ENCODE peak calls at places on chromosome 21, in ten cellular contexts. Y is adipocyte, T is left ventricle myocardium inferior, J is pancreas, U is lower lobe of right lung, X is neuronal stem cell, K is small intestine, B is stomach, G is neural progenitor cell, M is cardiac muscle cell. C is an unnamed sample.

GRCh38 chr21:45831991-45832740 is 149.4 kb upstream of the COL6A1 start:
- DNase-seq in Y (no peak), T (no peak), J (no peak), U (no peak), X (no peak), K (no peak), B (no peak), G (no peak), M (peak; percentile 79), C (no peak)

GRCh38 chr21:17729455-17729854 is 89.7 kb downstream of the C21orf91 start:
- DNase-seq in Y (no peak), T (no peak), J (no peak), U (no peak), X (no peak), K (no peak), B (no peak), G (no peak), M (no peak), C (no peak)

GRCh38 chr21:46552274-46552673 is 52.6 kb downstream of the S100B start:
- DNase-seq in Y (no peak), T (no peak), J (no peak), U (no peak), X (no peak), K (peak; percentile 26), B (no peak), G (no peak), M (no peak), C (no peak)

GRCh38 chr21:17752171-17752570 is 67.0 kb downstream of the C21orf91 start:
- DNase-seq in Y (no peak), T (no peak), J (no peak), U (no peak), X (no peak), K (no peak), B (no peak), G (no peak), M (no peak), C (no peak)

GRCh38 chr21:41973861-41974751 is 20.3 kb upstream of the C2CD2 start:
- DNase-seq in Y (no peak), T (peak; percentile 59), J (peak; percentile 5), U (no peak), X (no peak), K (peak; percentile 61), B (peak; percentile 22), G (no peak), M (peak; percentile 19), C (no peak)

GRCh38 chr21:46424062-46424591 is 34.6 kb upstream of the DIP2A start:
- DNase-seq in Y (no peak), T (no peak), J (no peak), U (peak; percentile 45), X (no peak), K (no peak), B (no peak), G (no peak), M (no peak), C (peak; percentile 74)

GRCh38 chr21:17513214-17514123 is 626 bp downstream of the CXADR start:
- DNase-seq in Y (peak; percentile 40), T (no peak), J (peak; percentile 52), U (peak; percentile 55), X (peak; percentile 35), K (peak; percentile 81), B (peak; percentile 52), G (peak; percentile 71), M (peak; percentile 39), C (no peak)

GRCh38 chr21:34221331-34222030 is 142.3 kb upstream of the KCNE2 start:
- DNase-seq in Y (peak; percentile 81), T (no peak), J (no peak), U (no peak), X (no peak), K (no peak), B (no peak), G (no peak), M (no peak), C (no peak)

GRCh38 chr21:30563072-30563471 is 2.0 kb upstream of the KRTAP19-7 start:
- DNase-seq in Y (no peak), T (no peak), J (no peak), U (no peak), X (no peak), K (no peak), B (no peak), G (no peak), M (no peak), C (no peak)

GRCh38 chr21:34688145-34688544 is 19.4 kb downstream of the CLIC6 start:
- DNase-seq in Y (no peak), T (no peak), J (peak; percentile 51), U (no peak), X (no peak), K (peak; percentile 32), B (no peak), G (no peak), M (peak; percentile 51), C (peak; percentile 39)

GRCh38 chr21:41840880-41841279 is 38.3 kb downstream of the PRDM15 start:
- DNase-seq in Y (no peak), T (no peak), J (no peak), U (no peak), X (no peak), K (no peak), B (no peak), G (no peak), M (no peak), C (no peak)

GRCh38 chr21:15729674-15730483 is at the start of gene USP25:
- DNase-seq in Y (peak; percentile 94), T (peak; percentile 94), J (peak; percentile 94), U (peak; percentile 94), X (peak; percentile 82), K (peak; percentile 93), B (peak; percentile 95), G (peak; percentile 91), M (peak; percentile 83), C (peak; percentile 93)

GRCh38 chr21:15731243-15731613 is 1.4 kb downstream of the USP25 start:
- DNase-seq in Y (peak; percentile 28), T (no peak), J (no peak), U (no peak), X (no peak), K (peak; percentile 51), B (no peak), G (no peak), M (no peak), C (no peak)

GRCh38 chr21:15730484-15731242 is 881 bp downstream of the USP25 start:
- DNase-seq in Y (no peak), T (no peak), J (no peak), U (no peak), X (peak; percentile 30), K (peak; percentile 31), B (no peak), G (no peak), M (no peak), C (no peak)

GRCh38 chr21:15728046-15728445 is 1.7 kb upstream of the USP25 start:
- DNase-seq in Y (no peak), T (no peak), J (no peak), U (no peak), X (no peak), K (no peak), B (no peak), G (no peak), M (no peak), C (no peak)

GRCh38 chr21:15729346-15729673 is 472 bp upstream of the USP25 start:
- DNase-seq in Y (no peak), T (no peak), J (no peak), U (no peak), X (no peak), K (no peak), B (no peak), G (no peak), M (no peak), C (no peak)
- H3K4me3 ChIP-seq in Y (peak overlapping the region; percentile 83), T (peak overlapping the region; percentile 86), J (peak overlapping the region; percentile 86), U (peak overlapping the region; percentile 74), X (peak overlapping the region; percentile 91), K (peak overlapping the region; percentile 91), B (peak overlapping the region; percentile 86), G (peak overlapping the region; percentile 86), M (peak overlapping the region; percentile 97), C (peak overlapping the region; percentile 31)

DNA sequence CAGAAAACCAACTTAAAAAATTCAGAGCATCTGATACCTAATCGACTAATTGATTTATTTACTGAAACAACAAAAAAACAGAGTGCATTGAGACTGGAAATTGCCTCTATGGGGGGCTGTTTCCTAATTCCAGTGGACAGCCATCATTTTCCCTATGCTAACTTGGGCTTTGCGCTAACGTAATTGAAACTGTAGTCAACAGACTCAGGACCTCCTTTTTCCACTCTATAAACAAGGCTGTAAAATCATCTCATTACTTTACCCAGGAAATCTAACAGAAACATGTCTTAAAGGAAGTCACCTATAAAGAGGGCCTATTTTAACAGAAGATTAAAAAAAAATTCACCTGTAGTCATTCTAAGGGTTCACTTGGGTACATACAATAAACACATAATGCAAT is 2.1 kb downstream of the ERG start:
- DNase-seq in Y (no peak), T (no peak), J (no peak), U (no peak), X (no peak), K (no peak), B (no peak), G (no peak), M (no peak), C (no peak)
- H3K27me3 ChIP-seq in Y (no peaks in the 10 kb centered on the region), T (no peaks in the 10 kb centered on the region), J (no peaks in the 10 kb centered on the region), U (no peaks in the 10 kb centered on the region), X (no peaks in the 10 kb centered on the region), K (no peaks in the 10 kb centered on the region), B (peaks cover 15% of the 10 kb centered on the region), G (no peaks in the 10 kb centered on the region), M (no peaks in the 10 kb centered on the region), C (no peaks in the 10 kb centered on the region)

GRCh38 chr21:36883532-36884486 is 82.7 kb downstream of the HLCS start:
- DNase-seq in Y (no peak), T (no peak), J (no peak), U (no peak), X (no peak), K (no peak), B (no peak), G (no peak), M (no peak), C (no peak)

GRCh38 chr21:36882776-36883175 is 83.7 kb downstream of the HLCS start:
- DNase-seq in Y (no peak), T (no peak), J (no peak), U (no peak), X (no peak), K (no peak), B (no peak), G (no peak), M (no peak), C (no peak)

GRCh38 chr21:36877741-36878140 is 88.7 kb downstream of the HLCS start:
- DNase-seq in Y (no peak), T (no peak), J (no peak), U (no peak), X (no peak), K (no peak), B (no peak), G (no peak), M (no peak), C (no peak)

GRCh38 chr21:36879827-36880226 is 86.6 kb downstream of the HLCS start:
- DNase-seq in Y (no peak), T (no peak), J (no peak), U (no peak), X (no peak), K (no peak), B (no peak), G (no peak), M (no peak), C (no peak)

GRCh38 chr21:36881223-36881622 is 85.2 kb downstream of the HLCS start:
- DNase-seq in Y (peak; percentile 68), T (no peak), J (no peak), U (no peak), X (no peak), K (no peak), B (no peak), G (no peak), M (peak; percentile 31), C (no peak)
- H3K4me3 ChIP-seq in Y (no peak overlapping the region), T (no peak overlapping the region), J (no peak overlapping the region), U (no peak overlapping the region), X (no peak overlapping the region), K (no peak overlapping the region), B (no peak overlapping the region), G (no peak overlapping the region), M (no peak overlapping the region), C (no peak overlapping the region)

GRCh38 chr21:33174756-33175155 is 55.0 kb upstream of the IFNAR2 start:
- DNase-seq in Y (no peak), T (no peak), J (no peak), U (no peak), X (no peak), K (no peak), B (no peak), G (no peak), M (no peak), C (no peak)
- H3K27me3 ChIP-seq in Y (peaks cover 66% of the 10 kb centered on the region), T (peaks cover 26% of the 10 kb centered on the region), J (no peaks in the 10 kb centered on the region), U (peaks cover 4% of the 10 kb centered on the region), X (no peaks in the 10 kb centered on the region), K (peaks cover 3% of the 10 kb centered on the region), B (peaks cover 38% of the 10 kb centered on the region), G (no peaks in the 10 kb centered on the region), M (no peaks in the 10 kb centered on the region), C (no peaks in the 10 kb centered on the region)